ENCODE peak calls at places on chromosomes 16 and 17, in six cellular contexts. One of them, this sample, is unnamed.

GRCh38 chr16:28063047-28063521 is 430 bp downstream of the GSG1L start:
- ATAC-seq in K562: no peak
- ATAC-seq in upper lobe of left lung: no peak
- ATAC-seq in A549: no peak
- ATAC-seq in HepG2: no peak
- ATAC-seq in GM12878: no peak
- ATAC-seq in this sample: no peak

GRCh38 chr17:46108120-46108519 is 85.1 kb downstream of the KANSL1 start:
- ATAC-seq in HepG2: peak
- ATAC-seq in GM12878: no peak
- ATAC-seq in A549: peak
- ATAC-seq in K562: peak
- ATAC-seq in upper lobe of left lung: no peak
- ATAC-seq in this sample: no peak

GRCh38 chr17:60573139-60573975 is 26.6 kb upstream of the PPM1D start:
- ATAC-seq in GM12878: no peak
- ATAC-seq in A549: no peak
- ATAC-seq in HepG2: no peak
- ATAC-seq in K562: no peak
- ATAC-seq in upper lobe of left lung: no peak
- ATAC-seq in this sample: peak

GRCh38 chr16:565420-566330 is 1.1 kb upstream of the NHLRC4 start:
- ATAC-seq in K562: peak
- ATAC-seq in A549: no peak
- ATAC-seq in HepG2: peak
- ATAC-seq in upper lobe of left lung: no peak
- ATAC-seq in GM12878: no peak
- ATAC-seq in this sample: no peak

GRCh38 chr16:29729116-29729521 is 16.7 kb downstream of the C16orf54 start:
- ATAC-seq in upper lobe of left lung: peak
- ATAC-seq in HepG2: peak
- ATAC-seq in GM12878: no peak
- ATAC-seq in A549: peak
- ATAC-seq in K562: peak
- ATAC-seq in this sample: no peak

GRCh38 chr16:84925092-84925772 is 86.1 kb downstream of the ZDHHC7 start:
- ATAC-seq in K562: peak
- ATAC-seq in HepG2: peak
- ATAC-seq in GM12878: peak
- ATAC-seq in upper lobe of left lung: peak
- ATAC-seq in A549: peak
- ATAC-seq in this sample: no peak

GRCh38 chr17:43040655-43041054 is 15.6 kb downstream of the RND2 start:
- ATAC-seq in K562: no peak
- ATAC-seq in HepG2: peak
- ATAC-seq in A549: no peak
- ATAC-seq in GM12878: no peak
- ATAC-seq in upper lobe of left lung: no peak
- ATAC-seq in this sample: no peak

GRCh38 chr16:83296505-83296904 is 511.3 kb upstream of the HSBP1 start:
- ATAC-seq in A549: no peak
- ATAC-seq in K562: no peak
- ATAC-seq in HepG2: no peak
- ATAC-seq in upper lobe of left lung: no peak
- ATAC-seq in GM12878: no peak
- ATAC-seq in this sample: no peak

GRCh38 chr17:3695129-3695722 is 729 bp downstream of the P2RX5 start:
- ATAC-seq in upper lobe of left lung: peak
- ATAC-seq in K562: no peak
- ATAC-seq in HepG2: peak
- ATAC-seq in GM12878: peak
- ATAC-seq in A549: peak
- ATAC-seq in this sample: no peak

GRCh38 chr17:4509923-4510614 is 11.4 kb downstream of the SPNS2 start:
- ATAC-seq in K562: no peak
- ATAC-seq in upper lobe of left lung: no peak
- ATAC-seq in HepG2: no peak
- ATAC-seq in GM12878: no peak
- ATAC-seq in A549: no peak
- ATAC-seq in this sample: peak

GRCh38 chr17:46108550-46109110 is 84.6 kb downstream of the KANSL1 start:
- ATAC-seq in GM12878: no peak
- ATAC-seq in HepG2: peak
- ATAC-seq in A549: peak
- ATAC-seq in upper lobe of left lung: no peak
- ATAC-seq in K562: peak
- ATAC-seq in this sample: no peak

GRCh38 chr17:1180958-1181768 is 1.4 kb upstream of the ABR start:
- ATAC-seq in upper lobe of left lung: no peak
- ATAC-seq in A549: no peak
- ATAC-seq in GM12878: peak
- ATAC-seq in K562: no peak
- ATAC-seq in HepG2: peak
- ATAC-seq in this sample: no peak

GRCh38 chr17:42288985-42289862 is 926 bp downstream of the STAT5A start:
- ATAC-seq in K562: peak
- ATAC-seq in A549: no peak
- ATAC-seq in GM12878: peak
- ATAC-seq in upper lobe of left lung: peak
- ATAC-seq in HepG2: peak
- ATAC-seq in this sample: no peak

GRCh38 chr17:30922235-30922993 is 669 bp downstream of the ADAP2 start:
- ATAC-seq in K562: no peak
- ATAC-seq in upper lobe of left lung: peak
- ATAC-seq in HepG2: peak
- ATAC-seq in A549: peak
- ATAC-seq in GM12878: peak
- ATAC-seq in this sample: peak

GRCh38 chr17:57834146-57834741 is 15.6 kb downstream of the MRPS23 start:
- ATAC-seq in HepG2: peak
- ATAC-seq in K562: no peak
- ATAC-seq in upper lobe of left lung: no peak
- ATAC-seq in GM12878: no peak
- ATAC-seq in A549: peak
- ATAC-seq in this sample: peak

GRCh38 chr17:6061290-6061689 is 8.9 kb upstream of the WSCD1 start:
- ATAC-seq in K562: no peak
- ATAC-seq in A549: peak
- ATAC-seq in GM12878: no peak
- ATAC-seq in upper lobe of left lung: no peak
- ATAC-seq in HepG2: no peak
- ATAC-seq in this sample: no peak

GRCh38 chr16:78706637-78707036 is 607.2 kb downstream of the WWOX start:
- ATAC-seq in A549: no peak
- ATAC-seq in K562: no peak
- ATAC-seq in GM12878: no peak
- ATAC-seq in HepG2: peak
- ATAC-seq in upper lobe of left lung: no peak
- ATAC-seq in this sample: no peak

GRCh38 chr17:66432996-66433556 is 130.7 kb downstream of the PRKCA start:
- ATAC-seq in HepG2: no peak
- ATAC-seq in upper lobe of left lung: peak
- ATAC-seq in A549: peak
- ATAC-seq in K562: no peak
- ATAC-seq in GM12878: no peak
- ATAC-seq in this sample: peak

GRCh38 chr17:63701477-63702222 is 1.7 kb upstream of the LIMD2 start:
- ATAC-seq in GM12878: peak
- ATAC-seq in A549: no peak
- ATAC-seq in HepG2: no peak
- ATAC-seq in upper lobe of left lung: no peak
- ATAC-seq in K562: no peak
- ATAC-seq in this sample: no peak

GRCh38 chr16:84299734-84300440 is 5.2 kb downstream of the WFDC1 start:
- ATAC-seq in upper lobe of left lung: no peak
- ATAC-seq in A549: no peak
- ATAC-seq in GM12878: no peak
- ATAC-seq in K562: no peak
- ATAC-seq in HepG2: no peak
- ATAC-seq in this sample: no peak

GRCh38 chr16:85829266-85829665 is 29.8 kb downstream of the COX4I1 start:
- ATAC-seq in upper lobe of left lung: peak
- ATAC-seq in HepG2: no peak
- ATAC-seq in GM12878: no peak
- ATAC-seq in A549: no peak
- ATAC-seq in K562: no peak
- ATAC-seq in this sample: peak

GRCh38 chr17:2376107-2376506 is 24.8 kb downstream of the MNT start:
- ATAC-seq in K562: no peak
- ATAC-seq in upper lobe of left lung: no peak
- ATAC-seq in A549: no peak
- ATAC-seq in GM12878: no peak
- ATAC-seq in HepG2: no peak
- ATAC-seq in this sample: no peak

GRCh38 chr17:11668633-11669032 is 70.4 kb downstream of the DNAH9 start:
- ATAC-seq in A549: no peak
- ATAC-seq in K562: no peak
- ATAC-seq in HepG2: no peak
- ATAC-seq in GM12878: no peak
- ATAC-seq in upper lobe of left lung: no peak
- ATAC-seq in this sample: no peak

GRCh38 chr16:8863594-8864424 is 5.0 kb downstream of the CARHSP1 start:
- ATAC-seq in K562: peak
- ATAC-seq in HepG2: peak
- ATAC-seq in upper lobe of left lung: no peak
- ATAC-seq in GM12878: peak
- ATAC-seq in A549: peak
- ATAC-seq in this sample: no peak

GRCh38 chr17:60874772-60875171 is 197.1 kb downstream of the BCAS3 start:
- ATAC-seq in K562: no peak
- ATAC-seq in HepG2: no peak
- ATAC-seq in upper lobe of left lung: no peak
- ATAC-seq in GM12878: no peak
- ATAC-seq in A549: no peak
- ATAC-seq in this sample: no peak

GRCh38 chr17:31803494-31804213 is 55.4 kb downstream of the COPRS start:
- ATAC-seq in upper lobe of left lung: no peak
- ATAC-seq in A549: peak
- ATAC-seq in GM12878: peak
- ATAC-seq in K562: peak
- ATAC-seq in HepG2: peak
- ATAC-seq in this sample: no peak

GRCh38 chr16:49484454-49484853 is 110.8 kb downstream of the C16orf78 start:
- ATAC-seq in A549: peak
- ATAC-seq in K562: peak
- ATAC-seq in HepG2: peak
- ATAC-seq in upper lobe of left lung: peak
- ATAC-seq in GM12878: peak
- ATAC-seq in this sample: peak

GRCh38 chr17:4840893-4841242 is 7.7 kb downstream of the MINK1 start:
- ATAC-seq in A549: no peak
- ATAC-seq in K562: no peak
- ATAC-seq in upper lobe of left lung: no peak
- ATAC-seq in HepG2: no peak
- ATAC-seq in GM12878: no peak
- ATAC-seq in this sample: no peak

GRCh38 chr16:85674828-85675227 is 13.9 kb downstream of the GINS2 start:
- ATAC-seq in upper lobe of left lung: no peak
- ATAC-seq in GM12878: peak
- ATAC-seq in A549: no peak
- ATAC-seq in HepG2: no peak
- ATAC-seq in K562: no peak
- ATAC-seq in this sample: no peak

GRCh38 chr16:88767546-88767945 is 17.5 kb downstream of the PIEZO1 start:
- ATAC-seq in A549: no peak
- ATAC-seq in GM12878: no peak
- ATAC-seq in upper lobe of left lung: no peak
- ATAC-seq in HepG2: no peak
- ATAC-seq in K562: no peak
- ATAC-seq in this sample: no peak

GRCh38 chr16:88768041-88768876 is 16.8 kb downstream of the PIEZO1 start:
- ATAC-seq in upper lobe of left lung: peak
- ATAC-seq in K562: no peak
- ATAC-seq in A549: no peak
- ATAC-seq in GM12878: no peak
- ATAC-seq in HepG2: no peak
- ATAC-seq in this sample: peak

GRCh38 chr16:88769617-88770458 is 15.2 kb downstream of the PIEZO1 start:
- ATAC-seq in GM12878: peak
- ATAC-seq in HepG2: peak
- ATAC-seq in K562: peak
- ATAC-seq in upper lobe of left lung: no peak
- ATAC-seq in A549: peak
- ATAC-seq in this sample: no peak

GRCh38 chr16:88764913-88765349 is 20.1 kb downstream of the PIEZO1 start:
- ATAC-seq in HepG2: no peak
- ATAC-seq in K562: no peak
- ATAC-seq in A549: peak
- ATAC-seq in GM12878: no peak
- ATAC-seq in upper lobe of left lung: peak
- ATAC-seq in this sample: no peak

GRCh38 chr16:88766975-88767374 is 18.0 kb downstream of the PIEZO1 start:
- ATAC-seq in K562: no peak
- ATAC-seq in HepG2: no peak
- ATAC-seq in A549: no peak
- ATAC-seq in upper lobe of left lung: no peak
- ATAC-seq in GM12878: no peak
- ATAC-seq in this sample: no peak
- TF ChIP-seq EP300 in K562: no peak
- TF ChIP-seq EP300 in HepG2: no peak
- TF ChIP-seq EP300 in A549: no peak
- TF ChIP-seq EP300 in upper lobe of left lung: peak
- TF ChIP-seq EP300 in GM12878: no peak
- TF ChIP-seq EP300 in this sample: no peak

DNA sequence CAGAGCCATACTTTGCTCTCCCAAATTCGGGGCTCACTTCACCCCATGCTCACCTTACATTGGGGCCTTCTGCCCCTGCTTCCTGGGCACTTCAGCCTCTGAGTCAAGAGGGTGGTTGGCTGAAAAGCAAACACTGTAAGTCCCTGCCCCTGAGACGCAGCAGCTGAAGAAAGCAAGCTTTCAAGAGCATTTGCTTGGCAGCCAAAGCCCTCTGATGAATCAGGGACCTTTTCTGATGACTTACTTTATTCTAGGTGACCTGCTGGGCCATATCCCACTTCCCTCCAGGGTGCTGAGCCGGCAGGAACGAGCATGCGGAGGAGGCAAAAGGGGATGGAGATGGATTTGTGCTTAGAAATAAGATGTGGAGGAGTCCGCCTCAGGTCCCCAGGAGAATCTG is 147.0 kb upstream of the TNRC6C start:
- ATAC-seq in GM12878: no peak
- ATAC-seq in K562: no peak
- ATAC-seq in upper lobe of left lung: no peak
- ATAC-seq in A549: no peak
- ATAC-seq in HepG2: no peak
- ATAC-seq in this sample: no peak
- TF ChIP-seq EP300 in GM12878: no peak
- TF ChIP-seq EP300 in K562: no peak
- TF ChIP-seq EP300 in upper lobe of left lung: no peak
- TF ChIP-seq EP300 in A549: no peak
- TF ChIP-seq EP300 in HepG2: no peak
- TF ChIP-seq EP300 in this sample: no peak

GRCh38 chr16:26177438-26177837 is 485.7 kb downstream of the HS3ST4 start:
- ATAC-seq in A549: no peak
- ATAC-seq in upper lobe of left lung: no peak
- ATAC-seq in HepG2: no peak
- ATAC-seq in GM12878: no peak
- ATAC-seq in K562: no peak
- ATAC-seq in this sample: no peak
- TF ChIP-seq EP300 in A549: no peak
- TF ChIP-seq EP300 in upper lobe of left lung: no peak
- TF ChIP-seq EP300 in HepG2: no peak
- TF ChIP-seq EP300 in GM12878: no peak
- TF ChIP-seq EP300 in K562: no peak
- TF ChIP-seq EP300 in this sample: no peak

GRCh38 chr16:69186642-69187386 is at the start of gene SNTB2:
- ATAC-seq in K562: peak
- ATAC-seq in A549: peak
- ATAC-seq in HepG2: peak
- ATAC-seq in GM12878: peak
- ATAC-seq in upper lobe of left lung: peak
- ATAC-seq in this sample: peak
- TF ChIP-seq EP300 in K562: peak
- TF ChIP-seq EP300 in A549: no peak
- TF ChIP-seq EP300 in HepG2: peak
- TF ChIP-seq EP300 in GM12878: peak
- TF ChIP-seq EP300 in upper lobe of left lung: peak
- TF ChIP-seq EP300 in this sample: no peak